ENCODE peak calls at places on chromosomes 3 and 15, in nine cellular contexts. I is lower lobe of right lung; T is CD8-positive, alpha-beta T cell; C is Peyer's patch; E is suprapubic skin; P is fibroblast of lung; G is gastrocnemius medialis; Q is sigmoid colon; V is mammary epithelial cell. R is an unnamed sample.

GRCh38 chr3:110710605-110711004 is 361.0 kb upstream of the NECTIN3 start:
- DNase-seq in I (no peak), T (no peak), C (no peak), E (no peak), P (no peak), G (no peak), Q (no peak), V (no peak), R (no peak)

GRCh38 chr3:161273589-161274218 is 52.6 kb downstream of the NMD3 start:
- DNase-seq in I (no peak), T (no peak), C (no peak), E (no peak), P (peak; percentile 35), G (no peak), Q (no peak), V (no peak), R (no peak)

GRCh38 chr15:81361891-81362290 is 12.1 kb downstream of the TMC3 start:
- DNase-seq in I (no peak), T (no peak), C (no peak), E (no peak), P (no peak), G (no peak), Q (no peak), V (no peak), R (no peak)

GRCh38 chr3:23308986-23309625 is 106.0 kb downstream of the UBE2E2 start:
- DNase-seq in I (no peak), T (no peak), C (no peak), E (no peak), P (no peak), G (no peak), Q (no peak), V (peak; percentile 14), R (no peak)

GRCh38 chr3:83477563-83477962 is 1481.2 kb upstream of the CADM2 start:
- DNase-seq in I (no peak), T (no peak), C (no peak), E (no peak), P (no peak), G (no peak), Q (no peak), V (no peak), R (no peak)

GRCh38 chr3:97719156-97719821 is 45.3 kb upstream of the ARL6 start:
- DNase-seq in I (peak; percentile 58), T (peak; percentile 71), C (peak; percentile 83), E (peak; percentile 61), P (peak; percentile 55), G (peak; percentile 11), Q (peak; percentile 74), V (peak; percentile 55), R (peak; percentile 72)

GRCh38 chr3:148459931-148460513 is 237.7 kb upstream of the AGTR1 start:
- DNase-seq in I (no peak), T (no peak), C (no peak), E (no peak), P (no peak), G (no peak), Q (no peak), V (no peak), R (no peak)

GRCh38 chr15:80251505-80252280 is at the start of gene CTXND1:
- DNase-seq in I (no peak), T (no peak), C (no peak), E (no peak), P (no peak), G (no peak), Q (peak; percentile 47), V (no peak), R (peak; percentile 66)

GRCh38 chr15:77702211-77702957 is 69.7 kb upstream of the LINGO1 start:
- DNase-seq in I (no peak), T (no peak), C (no peak), E (no peak), P (peak; percentile 28), G (no peak), Q (no peak), V (peak; percentile 21), R (no peak)

GRCh38 chr3:60542981-60543380 is 708.3 kb downstream of the FHIT start:
- DNase-seq in I (no peak), T (no peak), C (no peak), E (no peak), P (peak; percentile 16), G (no peak), Q (peak; percentile 66), V (no peak), R (no peak)

GRCh38 chr3:140720242-140720641 is 42.4 kb downstream of the TRIM42 start:
- DNase-seq in I (no peak), T (no peak), C (no peak), E (no peak), P (no peak), G (peak; percentile 35), Q (no peak), V (no peak), R (no peak)

GRCh38 chr15:44264148-44264547 is 24.4 kb upstream of the GOLM2 start:
- DNase-seq in I (no peak), T (no peak), C (no peak), E (no peak), P (no peak), G (no peak), Q (no peak), V (no peak), R (no peak)

GRCh38 chr15:36053746-36054145 is 507.8 kb upstream of the DPH6 start:
- DNase-seq in I (no peak), T (no peak), C (no peak), E (no peak), P (no peak), G (no peak), Q (no peak), V (peak; percentile 3), R (no peak)

GRCh38 chr3:195128255-195129071 is 142.5 kb downstream of the XXYLT1 start:
- DNase-seq in I (no peak), T (no peak), C (no peak), E (no peak), P (peak; percentile 64), G (no peak), Q (no peak), V (no peak), R (no peak)

GRCh38 chr3:127812151-127812550 is 10.2 kb downstream of the MGLL start:
- DNase-seq in I (no peak), T (no peak), C (no peak), E (no peak), P (no peak), G (no peak), Q (no peak), V (no peak), R (no peak)

GRCh38 chr3:173663664-173664063 is 266.1 kb downstream of the NLGN1 start:
- DNase-seq in I (no peak), T (no peak), C (no peak), E (no peak), P (peak; percentile 67), G (no peak), Q (no peak), V (no peak), R (no peak)

GRCh38 chr3:114498779-114499370 is 205.0 kb downstream of the TIGIT start:
- DNase-seq in I (no peak), T (no peak), C (no peak), E (no peak), P (peak; percentile 95), G (no peak), Q (no peak), V (peak; percentile 93), R (no peak)

GRCh38 chr15:97929456-97930229 is 30.9 kb upstream of the ARRDC4 start:
- DNase-seq in I (no peak), T (no peak), C (no peak), E (no peak), P (no peak), G (no peak), Q (no peak), V (peak; percentile 34), R (no peak)

GRCh38 chr3:27325419-27325818 is 43.8 kb downstream of the NEK10 start:
- DNase-seq in I (no peak), T (no peak), C (no peak), E (no peak), P (no peak), G (no peak), Q (no peak), V (no peak), R (no peak)

GRCh38 chr15:52558196-52558595 is 10.6 kb downstream of the ARPP19 start:
- DNase-seq in I (no peak), T (no peak), C (no peak), E (no peak), P (peak; percentile 85), G (no peak), Q (no peak), V (peak; percentile 96), R (no peak)

GRCh38 chr3:48015451-48016182 is 599 bp downstream of the MAP4 start:
- DNase-seq in I (no peak), T (no peak), C (no peak), E (no peak), P (peak; percentile 39), G (no peak), Q (no peak), V (peak; percentile 23), R (no peak)
- H3K27ac ChIP-seq in I (no peak overlapping the region), T (no peak overlapping the region), C (no peak overlapping the region), E (no peak overlapping the region), P (no peak overlapping the region), G (peak overlapping the region; percentile 91), Q (peak overlapping the region; percentile 89), V (no peak overlapping the region), R (peak overlapping the region; percentile 39)

DNA sequence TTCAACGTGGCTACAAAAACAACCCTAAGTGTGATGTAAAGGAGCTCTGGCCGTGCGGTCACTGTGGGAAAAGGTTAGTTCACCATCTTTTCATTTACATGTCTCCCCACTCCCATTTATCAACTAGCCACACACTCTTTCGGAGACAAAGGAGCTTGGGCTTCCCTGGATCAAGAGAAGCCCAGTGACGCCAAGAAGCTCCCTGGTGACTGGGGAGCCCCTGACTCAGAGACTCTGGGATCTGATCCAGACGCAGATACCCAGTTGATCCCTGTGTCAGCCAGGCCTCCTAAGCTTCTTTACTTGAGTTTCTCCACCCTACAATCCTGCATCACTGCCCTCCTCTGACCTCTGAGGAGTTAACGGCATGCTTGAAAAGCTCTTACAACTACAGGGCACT is 43.9 kb downstream of the HEG1 start:
- DNase-seq in I (no peak), T (no peak), C (no peak), E (no peak), P (peak; percentile 95), G (no peak), Q (no peak), V (no peak), R (no peak)
- H3K4me3 ChIP-seq in I (no peak overlapping the region), T (no peak overlapping the region), C (no peak overlapping the region), E (no peak overlapping the region), P (no peak overlapping the region), G (no peak overlapping the region), Q (no peak overlapping the region), V (no peak overlapping the region), R (no peak overlapping the region)

GRCh38 chr15:50873935-50874353 is 34.5 kb upstream of the AP4E1 start:
- DNase-seq in I (no peak), T (no peak), C (no peak), E (no peak), P (no peak), G (no peak), Q (no peak), V (no peak), R (no peak)
- TF ChIP-seq CTCF in I (peak; percentile 12), T (no peak), C (no peak), E (no peak), P (no peak), G (no peak), Q (no peak), V (no peak), R (no peak)

DNA sequence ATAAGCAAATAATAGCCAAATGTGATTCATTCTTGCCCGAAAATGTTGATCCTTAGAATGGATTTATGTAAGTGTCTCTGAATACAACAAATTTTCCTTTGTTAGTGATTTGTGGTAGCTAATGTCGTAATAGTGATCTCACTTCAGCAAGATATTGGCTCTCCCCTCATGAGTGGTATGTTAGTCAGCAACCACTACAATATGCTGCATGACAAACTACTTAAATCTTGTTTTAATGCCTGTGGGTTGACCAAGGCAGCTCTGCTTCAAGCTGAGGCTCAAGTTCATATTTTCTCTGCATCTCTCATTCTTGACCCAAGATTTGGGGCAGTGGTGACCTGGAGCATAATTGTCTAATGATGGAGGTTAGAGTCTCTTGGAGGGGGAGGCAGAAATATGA is 49.8 kb upstream of the GALNT15 start:
- DNase-seq in I (no peak), T (no peak), C (no peak), E (no peak), P (peak; percentile 100), G (no peak), Q (no peak), V (peak; percentile 94), R (no peak)
- H3K27ac ChIP-seq in I (no peak overlapping the region), T (no peak overlapping the region), C (no peak overlapping the region), E (no peak overlapping the region), P (peak overlapping the region; percentile 80), G (no peak overlapping the region), Q (no peak overlapping the region), V (peak overlapping the region; percentile 18), R (no peak overlapping the region)

R was measured in upper lobe of right lung.